ENCODE peak calls at places on chromosomes 1 and 21, in seven cellular contexts. O is SJSA1; X is right lobe of liver; H is CD8-positive, alpha-beta T cell; Y is AG04450; E is upper lobe of left lung; I is thoracic aorta. T is an unnamed sample.

GRCh38 chr1:174682419-174683008 is 234.8 kb downstream of the GPR52 start:
- DNase-seq in O (no peak), X (no peak), H (no peak), Y (peak; percentile 72), E (no peak), I (no peak), T (no peak)

GRCh38 chr21:27572681-27573080 is 605.8 kb upstream of the ADAMTS5 start:
- DNase-seq in O (peak; percentile 84), X (no peak), H (no peak), Y (peak; percentile 34), E (no peak), I (no peak), T (no peak)

GRCh38 chr1:27602510-27603319 is 1.2 kb downstream of the AHDC1 start:
- DNase-seq in O (peak; percentile 42), X (peak; percentile 74), H (no peak), Y (no peak), E (peak; percentile 90), I (no peak), T (peak; percentile 72)

GRCh38 chr1:167488786-167489185 is 29.5 kb downstream of the CD247 start:
- DNase-seq in O (no peak), X (no peak), H (no peak), Y (no peak), E (no peak), I (no peak), T (no peak)

GRCh38 chr1:8814870-8815269 is 2.6 kb downstream of the RERE start:
- DNase-seq in O (no peak), X (no peak), H (no peak), Y (no peak), E (no peak), I (no peak), T (no peak)

GRCh38 chr1:56094168-56094567 is 485.2 kb downstream of the PLPP3 start:
- DNase-seq in O (no peak), X (no peak), H (no peak), Y (no peak), E (no peak), I (no peak), T (no peak)

GRCh38 chr1:31795801-31796621 is 19.8 kb downstream of the SPOCD1 start:
- DNase-seq in O (peak; percentile 44), X (peak; percentile 7), H (no peak), Y (peak; percentile 49), E (no peak), I (no peak), T (no peak)

GRCh38 chr1:18592368-18592767 is 38.3 kb upstream of the PAX7 start:
- DNase-seq in O (no peak), X (no peak), H (no peak), Y (no peak), E (no peak), I (no peak), T (no peak)

GRCh38 chr1:15382601-15383518 is 26.8 kb upstream of the EFHD2 start:
- DNase-seq in O (no peak), X (no peak), H (no peak), Y (no peak), E (no peak), I (no peak), T (no peak)

GRCh38 chr1:41652346-41653124 is 168.1 kb upstream of the EDN2 start:
- DNase-seq in O (no peak), X (no peak), H (no peak), Y (no peak), E (no peak), I (no peak), T (no peak)

GRCh38 chr1:55071477-55071876 is 32.1 kb downstream of the PCSK9 start:
- DNase-seq in O (peak; percentile 19), X (no peak), H (no peak), Y (peak; percentile 27), E (no peak), I (no peak), T (no peak)

GRCh38 chr1:185646202-185646683 is 87.9 kb upstream of the HMCN1 start:
- DNase-seq in O (peak; percentile 95), X (peak; percentile 20), H (no peak), Y (peak; percentile 93), E (no peak), I (no peak), T (no peak)

GRCh38 chr1:92217721-92218120 is at the start of gene C1orf146:
- DNase-seq in O (no peak), X (no peak), H (no peak), Y (no peak), E (peak; percentile 58), I (no peak), T (no peak)

GRCh38 chr21:46458315-46459023 is at the start of gene DIP2A:
- DNase-seq in O (peak; percentile 98), X (peak; percentile 98), H (peak; percentile 87), Y (peak; percentile 88), E (peak; percentile 98), I (peak; percentile 78), T (peak; percentile 96)

GRCh38 chr1:82371844-82372498 is 571.2 kb downstream of the ADGRL2 start:
- DNase-seq in O (no peak), X (no peak), H (no peak), Y (no peak), E (no peak), I (no peak), T (no peak)

GRCh38 chr1:60255565-60255964 is 182.0 kb upstream of the C1orf87 start:
- DNase-seq in O (no peak), X (no peak), H (no peak), Y (no peak), E (no peak), I (no peak), T (no peak)

GRCh38 chr1:155979525-155980343 is 1.4 kb upstream of the ARHGEF2 start:
- DNase-seq in O (no peak), X (no peak), H (no peak), Y (no peak), E (no peak), I (no peak), T (no peak)

GRCh38 chr21:16587671-16588379 is 858.0 kb downstream of the USP25 start:
- DNase-seq in O (no peak), X (peak; percentile 20), H (no peak), Y (no peak), E (no peak), I (no peak), T (peak; percentile 70)

GRCh38 chr1:77498918-77499317 is 183.5 kb downstream of the ZZZ3 start:
- DNase-seq in O (no peak), X (no peak), H (no peak), Y (no peak), E (no peak), I (no peak), T (no peak)

GRCh38 chr1:204130989-204131892 is 20.6 kb downstream of the ETNK2 start:
- DNase-seq in O (peak; percentile 92), X (peak; percentile 49), H (no peak), Y (peak; percentile 43), E (peak; percentile 31), I (no peak), T (no peak)

GRCh38 chr21:18030248-18030647 is 211.1 kb upstream of the C21orf91 start:
- DNase-seq in O (no peak), X (no peak), H (no peak), Y (no peak), E (no peak), I (no peak), T (no peak)

GRCh38 chr21:34552324-34553198 is 40.6 kb upstream of the KCNE1 start:
- DNase-seq in O (no peak), X (no peak), H (no peak), Y (no peak), E (no peak), I (no peak), T (no peak)
- H3K27ac ChIP-seq in O (peak overlapping the region; percentile 64), X (no peak overlapping the region), H (no peak overlapping the region), Y (peak overlapping the region; percentile 84), E (no peak overlapping the region), I (peak overlapping the region; percentile 21), T (no peak overlapping the region)

DNA sequence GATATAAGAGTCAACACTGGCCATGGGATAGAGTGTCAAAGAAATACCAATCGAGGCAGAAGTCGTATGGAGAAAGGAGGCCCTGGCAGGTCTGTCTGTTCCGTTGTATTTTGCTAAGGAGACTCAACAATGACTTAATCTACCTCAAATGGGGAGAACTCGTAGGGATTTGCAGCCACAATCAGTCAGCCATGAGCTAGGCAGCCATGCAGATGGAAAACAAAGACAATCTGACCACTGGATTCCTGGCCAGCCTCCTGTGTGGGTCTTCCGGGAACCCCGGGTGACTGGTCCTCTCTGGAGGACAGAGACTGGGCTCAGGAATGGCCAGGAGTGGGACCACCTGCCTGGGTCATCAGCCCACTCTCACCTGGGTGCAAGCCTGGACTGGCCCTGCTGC is 167.8 kb downstream of the ETS2 start:
- DNase-seq in O (no peak), X (no peak), H (no peak), Y (no peak), E (no peak), I (no peak), T (no peak)
- H3K27ac ChIP-seq in O (no peak overlapping the region), X (no peak overlapping the region), H (no peak overlapping the region), Y (no peak overlapping the region), E (no peak overlapping the region), I (no peak overlapping the region), T (no peak overlapping the region)

DNA sequence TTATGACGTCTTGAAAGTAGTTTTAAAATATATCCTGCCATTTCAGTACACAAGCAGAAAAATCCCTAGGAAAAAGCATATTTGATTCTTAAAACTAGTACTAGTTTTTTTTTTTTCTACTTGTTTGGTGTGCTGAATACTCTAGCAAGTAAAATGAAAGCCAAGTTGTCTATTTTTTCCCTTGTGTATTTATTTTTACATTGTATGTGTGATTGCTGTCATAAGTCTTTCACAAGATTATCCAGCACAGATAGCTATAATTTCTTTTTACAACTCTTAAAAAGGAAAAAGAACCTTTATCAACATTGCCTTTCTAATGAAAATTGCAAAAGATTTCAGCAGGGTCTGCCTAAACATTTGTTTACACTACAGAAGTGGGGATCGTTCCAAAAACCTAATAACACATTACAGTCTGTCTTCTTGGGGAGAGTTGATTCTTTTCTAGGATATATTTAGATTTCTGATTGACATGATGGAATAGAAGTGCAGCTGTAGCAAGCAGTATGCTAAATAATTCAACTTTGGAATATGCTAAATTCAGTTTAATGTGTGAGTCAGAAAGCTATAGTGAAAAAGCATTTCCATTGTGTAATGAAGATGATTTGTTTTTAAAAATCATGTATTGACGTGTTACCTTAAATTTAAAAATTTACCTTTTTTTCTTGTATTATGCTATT is 2.5 kb downstream of the DR1 start:
- DNase-seq in O (no peak), X (no peak), H (no peak), Y (no peak), E (no peak), I (no peak), T (no peak)
- H3K27ac ChIP-seq in O (no peak overlapping the region), X (peak overlapping the region; percentile 86), H (no peak overlapping the region), Y (no peak overlapping the region), E (peak overlapping the region; percentile 97), I (no peak overlapping the region), T (no peak overlapping the region)

GRCh38 chr1:180724055-180724454 is 92.2 kb downstream of the XPR1 start:
- DNase-seq in O (no peak), X (no peak), H (no peak), Y (no peak), E (no peak), I (no peak), T (no peak)
- H3K27ac ChIP-seq in O (no peak overlapping the region), X (no peak overlapping the region), H (no peak overlapping the region), Y (no peak overlapping the region), E (no peak overlapping the region), I (no peak overlapping the region), T (no peak overlapping the region)

GRCh38 chr21:44929799-44930542 is 9.3 kb upstream of the ITGB2 start:
- DNase-seq in O (no peak), X (no peak), H (no peak), Y (no peak), E (no peak), I (no peak), T (no peak)
- H3K27ac ChIP-seq in O (peak overlapping the region; percentile 94), X (no peak overlapping the region), H (peak overlapping the region; percentile 40), Y (no peak overlapping the region), E (peak overlapping the region; percentile 83), I (no peak overlapping the region), T (no peak overlapping the region)

T was measured in caudate nucleus.